ENCODE peak calls at places on chromosome 18, in eight cellular contexts. I is lung, E is psoas muscle, Q is endothelial cell of umbilical vein, D is sigmoid colon, M is adrenal gland, H is uterus, O is Karpas-422. Y is an unnamed sample. For H3K27me3, the result is how much of the 10 kb centered on the place peaks cover.

GRCh38 chr18:59718108-59719057 is 21.2 kb upstream of the CCBE1 start:
- DNase-seq in M (no peak), Q (peak), E (no peak), I (no peak), O (no peak), H (no peak), D (no peak), Y (peak)

GRCh38 chr18:30622635-30623034 is 419.9 kb downstream of the DSC3 start:
- DNase-seq in H (no peak), E (no peak), I (no peak), Q (no peak), O (no peak), D (no peak), M (no peak), Y (no peak)

GRCh38 chr18:13418013-13418710 is 199.6 kb downstream of the LDLRAD4 start:
- DNase-seq in E (no peak), O (no peak), I (no peak), M (no peak), Q (no peak), H (no peak), D (no peak), Y (no peak)

GRCh38 chr18:55586841-55587240 is 1.2 kb downstream of the TCF4 start:
- DNase-seq in D (no peak), Q (peak), H (no peak), M (no peak), I (no peak), O (peak), E (no peak), Y (peak)

GRCh38 chr18:8814206-8814605 is 108.8 kb downstream of the MTCL1 start:
- DNase-seq in Q (peak), E (no peak), O (no peak), I (no peak), M (no peak), H (no peak), D (no peak), Y (no peak)

GRCh38 chr18:23573948-23574431 is 12.3 kb downstream of the NPC1 start:
- DNase-seq in Q (peak), E (peak), I (peak), O (no peak), D (no peak), M (peak), H (peak), Y (peak)

GRCh38 chr18:13621886-13622619 is 104.3 kb downstream of the FAM210A start:
- DNase-seq in O (no peak), I (no peak), M (peak), Q (no peak), H (no peak), E (no peak), D (no peak), Y (no peak)

GRCh38 chr18:77765468-77765867 is 515.8 kb downstream of the GALR1 start:
- DNase-seq in O (peak), Q (no peak), E (no peak), I (no peak), H (no peak), D (no peak), M (peak), Y (no peak)

GRCh38 chr18:23725351-23725750 is 36.1 kb downstream of the LAMA3 start:
- DNase-seq in Q (no peak), H (no peak), D (no peak), O (no peak), I (no peak), E (no peak), M (no peak), Y (no peak)

GRCh38 chr18:23226930-23227728 is 91.8 kb downstream of the CABLES1 start:
- DNase-seq in O (no peak), Q (peak), H (peak), E (peak), M (no peak), D (peak), I (peak), Y (peak)

GRCh38 chr18:57550510-57550909 is 36.0 kb downstream of the FECH start:
- DNase-seq in I (no peak), D (no peak), Q (no peak), M (no peak), O (no peak), H (no peak), E (no peak), Y (no peak)

GRCh38 chr18:55406374-55407045 is 181.5 kb downstream of the TCF4 start:
- DNase-seq in M (no peak), Q (no peak), H (no peak), D (no peak), I (no peak), O (no peak), E (no peak), Y (no peak)

GRCh38 chr18:59139615-59140286 is at the start of gene SEC11C:
- DNase-seq in E (peak), D (peak), Q (peak), M (peak), H (peak), O (peak), I (peak), Y (peak)

GRCh38 chr18:76430636-76431035 is 64.4 kb downstream of the ZNF516 start:
- DNase-seq in H (no peak), Q (no peak), I (no peak), M (no peak), E (no peak), O (no peak), D (no peak), Y (no peak)

GRCh38 chr18:51030537-51031258 is 685 bp downstream of the SMAD4 start:
- DNase-seq in E (peak), I (peak), O (peak), D (peak), H (peak), Q (peak), M (peak), Y (peak)

GRCh38 chr18:50009772-50010171 is 185.2 kb downstream of the MYO5B start:
- DNase-seq in M (peak), D (no peak), I (peak), Q (peak), E (no peak), H (no peak), O (peak), Y (peak)

GRCh38 chr18:50286391-50287027 is 983 bp downstream of the CXXC1 start:
- DNase-seq in Q (no peak), O (no peak), H (no peak), E (no peak), M (no peak), D (peak), I (no peak), Y (peak)

GRCh38 chr18:13276530-13277520 is 58.3 kb downstream of the LDLRAD4 start:
- DNase-seq in H (no peak), I (no peak), Q (peak), O (no peak), D (no peak), M (no peak), E (no peak), Y (no peak)

GRCh38 chr18:52402814-52403213 is 62.8 kb downstream of the DCC start:
- DNase-seq in E (no peak), D (no peak), Q (no peak), O (no peak), H (no peak), I (no peak), M (no peak), Y (no peak)

GRCh38 chr18:77055429-77056310 is 76.9 kb downstream of the MBP start:
- DNase-seq in D (no peak), O (peak), I (no peak), H (no peak), M (no peak), Q (no peak), E (no peak), Y (no peak)

GRCh38 chr18:57909620-57910019 is 106.5 kb upstream of the ATP8B1 start:
- DNase-seq in D (no peak), E (no peak), I (no peak), Q (no peak), H (no peak), O (no peak), M (no peak), Y (no peak)

GRCh38 chr18:35998967-35999366 is 26.5 kb downstream of the RMP24 start:
- DNase-seq in O (peak), I (no peak), E (no peak), Q (peak), D (no peak), M (no peak), H (no peak), Y (no peak)

GRCh38 chr18:49464718-49465598 is 4.5 kb upstream of the DYM start:
- DNase-seq in I (no peak), D (no peak), M (no peak), E (no peak), O (peak), Q (peak), H (no peak), Y (no peak)

GRCh38 chr18:54762386-54762785 is 65.9 kb upstream of the RAB27B start:
- DNase-seq in D (no peak), I (no peak), Q (no peak), M (no peak), E (no peak), H (no peak), O (no peak), Y (no peak)

GRCh38 chr18:41501848-41502247 is 453.2 kb upstream of the PIK3C3 start:
- DNase-seq in I (no peak), H (no peak), E (no peak), M (no peak), O (no peak), Q (no peak), D (no peak), Y (no peak)

GRCh38 chr18:31648966-31649429 is 35.4 kb downstream of the B4GALT6 start:
- DNase-seq in Q (peak), H (no peak), E (no peak), O (no peak), M (peak), D (no peak), I (no peak), Y (no peak)

GRCh38 chr18:55485666-55486065 is 102.3 kb downstream of the TCF4 start:
- DNase-seq in I (no peak), M (no peak), H (no peak), D (no peak), O (no peak), Q (no peak), E (no peak), Y (no peak)

GRCh38 chr18:8349608-8350323 is 259.5 kb upstream of the RAB12 start:
- DNase-seq in O (no peak), D (no peak), I (no peak), E (no peak), H (no peak), Q (no peak), M (no peak), Y (no peak)

GRCh38 chr18:42281124-42281523 is 326.1 kb downstream of the PIK3C3 start:
- DNase-seq in M (no peak), H (no peak), D (no peak), O (no peak), Q (no peak), E (no peak), I (no peak), Y (no peak)

GRCh38 chr18:48790226-48790863 is 160.4 kb downstream of the SMAD7 start:
- DNase-seq in M (peak), I (peak), O (no peak), H (peak), E (peak), Q (peak), D (peak), Y (no peak)

GRCh38 chr18:79064228-79064627 is 5.0 kb upstream of the ATP9B start:
- DNase-seq in I (no peak), H (no peak), D (no peak), Q (no peak), O (no peak), M (no peak), E (no peak), Y (no peak)

GRCh38 chr18:78730564-78731422 is 248.8 kb upstream of the SALL3 start:
- DNase-seq in E (no peak), I (no peak), M (no peak), D (peak), O (no peak), H (no peak), Q (no peak), Y (no peak)

DNA sequence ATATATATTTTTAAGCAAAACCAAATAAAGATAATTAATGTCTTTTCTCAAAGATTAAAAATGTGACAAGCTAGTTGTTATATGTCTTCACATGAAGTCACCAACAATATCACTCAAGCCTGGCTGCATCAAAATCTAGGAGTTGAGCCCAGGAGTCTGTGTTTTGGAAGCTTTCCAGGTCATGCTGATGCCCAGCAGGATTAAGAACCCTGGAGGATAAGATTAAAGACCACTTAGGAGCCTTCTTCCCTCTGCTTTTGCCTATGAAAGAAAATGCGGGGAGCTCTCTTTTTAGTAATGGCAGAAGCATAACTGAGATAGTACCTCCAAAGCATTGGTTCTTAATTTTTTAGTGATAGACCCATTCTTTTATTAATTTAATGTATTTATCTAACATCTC is 157.4 kb downstream of the ASXL3 start:
- DNase-seq in M (no peak), O (no peak), H (no peak), E (no peak), I (no peak), Q (no peak), D (no peak), Y (no peak)
- H3K27me3 ChIP-seq in M (under half), O (under half), H (under half), E (under half), I (under half), Q (under half), D (under half), Y (under half)

GRCh38 chr18:26502834-26503233 is 45.5 kb downstream of the KCTD1 start:
- DNase-seq in M (no peak), D (no peak), I (no peak), O (no peak), E (no peak), H (no peak), Q (no peak), Y (no peak)
- H3K4me3 ChIP-seq in M (no peak), D (no peak), I (no peak), O (no peak), E (no peak), H (no peak), Q (no peak), Y (no peak)

GRCh38 chr18:11823545-11823944 is 27.7 kb upstream of the CHMP1B start:
- DNase-seq in E (no peak), H (no peak), D (no peak), Q (no peak), O (no peak), I (no peak), M (no peak), Y (no peak)

GRCh38 chr18:11826836-11827235 is 24.4 kb upstream of the CHMP1B start:
- DNase-seq in O (peak), Q (no peak), I (no peak), D (no peak), M (no peak), E (no peak), H (no peak), Y (no peak)

GRCh38 chr18:11830585-11830984 is 20.6 kb upstream of the CHMP1B start:
- DNase-seq in E (no peak), D (no peak), O (no peak), H (no peak), M (no peak), Q (no peak), I (no peak), Y (no peak)

GRCh38 chr18:11828772-11829432 is 22.3 kb upstream of the CHMP1B start:
- DNase-seq in H (no peak), M (no peak), I (no peak), Q (no peak), O (no peak), D (no peak), E (no peak), Y (no peak)

DNA sequence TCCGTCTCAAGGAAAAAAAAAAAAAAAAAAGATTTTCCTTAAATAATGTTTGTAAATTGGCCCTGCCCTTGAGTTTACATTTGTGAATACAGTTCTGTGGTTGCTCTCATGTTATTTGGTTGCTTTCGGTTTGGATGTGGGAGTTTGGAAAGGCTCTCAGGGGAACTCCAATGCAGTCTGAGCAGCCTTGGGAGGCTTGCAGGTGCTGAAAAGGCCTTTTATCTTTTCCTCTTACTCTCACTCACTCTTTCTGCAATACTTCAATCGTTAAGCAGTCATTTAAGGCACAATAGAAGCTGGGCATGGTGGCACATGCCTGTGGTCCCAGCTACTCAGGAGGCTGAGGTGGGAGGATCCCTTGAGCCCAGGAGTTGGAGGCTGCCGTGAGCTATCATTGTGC is 23.2 kb upstream of the CHMP1B start:
- DNase-seq in H (no peak), M (no peak), D (no peak), Q (no peak), I (no peak), E (no peak), O (no peak), Y (no peak)
- H3K27ac ChIP-seq in H (no peak), M (no peak), D (no peak), Q (no peak), I (no peak), E (no peak), O (no peak), Y (no peak)

GRCh38 chr18:6198585-6198984 is 216.1 kb downstream of the L3MBTL4 start:
- DNase-seq in D (no peak), M (no peak), Q (no peak), O (no peak), E (no peak), I (no peak), H (no peak), Y (no peak)

GRCh38 chr18:6202861-6203260 is 211.8 kb downstream of the L3MBTL4 start:
- DNase-seq in I (no peak), O (no peak), Q (no peak), E (no peak), M (no peak), D (no peak), H (no peak), Y (no peak)

GRCh38 chr18:6199777-6200176 is 214.9 kb downstream of the L3MBTL4 start:
- DNase-seq in I (no peak), D (no peak), O (no peak), Q (no peak), E (no peak), H (no peak), M (no peak), Y (no peak)

GRCh38 chr18:6203791-6204190 is 210.9 kb downstream of the L3MBTL4 start:
- DNase-seq in D (no peak), O (no peak), E (no peak), Q (no peak), H (no peak), I (no peak), M (no peak), Y (no peak)

DNA sequence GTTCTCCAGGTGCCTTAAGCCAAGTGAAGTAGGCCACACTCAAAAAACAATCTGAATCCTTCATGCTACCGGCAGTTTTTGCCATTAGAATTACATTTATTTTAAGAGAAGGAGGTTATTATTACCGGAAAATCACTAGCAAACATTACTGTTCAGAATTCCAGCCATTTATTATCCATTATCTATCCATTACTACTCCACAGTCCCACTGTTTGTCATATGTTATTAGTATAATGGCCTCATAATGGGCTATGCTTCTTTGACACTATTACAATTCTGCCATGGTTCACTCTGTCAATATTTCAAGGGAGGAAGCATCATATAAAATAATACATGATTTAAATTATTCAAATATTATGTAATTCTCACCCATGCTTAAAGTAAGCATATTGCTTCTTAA is 214.3 kb downstream of the L3MBTL4 start:
- DNase-seq in Q (no peak), H (no peak), O (no peak), D (no peak), E (no peak), M (no peak), I (no peak), Y (no peak)
- H3K27me3 ChIP-seq in Q (under half), H (under half), O (under half), D (under half), E (under half), M (under half), I (under half), Y (under half)

GRCh38 chr18:62521588-62521987 is 1.2 kb upstream of the ZCCHC2 start:
- DNase-seq in Q (no peak), M (no peak), D (no peak), H (no peak), I (no peak), O (no peak), E (no peak), Y (no peak)
- H3K4me3 ChIP-seq in Q (peak), M (no peak), D (peak), H (no peak), I (no peak), O (peak), E (peak), Y (no peak)

GRCh38 chr18:2179498-2180183 is 391.7 kb downstream of the METTL4 start:
- DNase-seq in D (no peak), H (no peak), Q (no peak), O (no peak), I (no peak), E (no peak), M (no peak), Y (no peak)
- H3K27ac ChIP-seq in D (no peak), H (no peak), Q (no peak), O (no peak), I (no peak), E (no peak), M (no peak), Y (no peak)

DNA sequence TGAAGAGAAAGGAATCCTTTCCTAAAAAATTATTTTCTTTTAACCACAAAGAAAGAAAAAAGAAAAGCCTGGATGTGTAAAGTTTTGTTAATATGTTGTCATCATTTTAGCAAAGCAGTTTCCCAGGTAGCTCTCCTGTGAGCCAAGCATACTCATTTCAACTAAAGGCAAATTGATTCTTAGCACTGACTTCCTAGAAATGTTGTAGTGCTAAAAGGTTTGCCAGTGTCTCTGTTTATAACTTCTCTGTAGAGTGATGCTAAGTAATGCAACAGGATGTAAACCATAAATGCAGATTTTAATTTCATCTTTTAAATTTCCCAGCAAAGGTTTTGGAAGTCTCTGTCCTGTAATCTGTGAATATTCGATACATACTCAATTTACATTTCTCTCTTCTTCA is 10.2 kb downstream of the GATA6 start:
- DNase-seq in E (no peak), M (no peak), Q (peak), H (no peak), I (no peak), D (no peak), O (no peak), Y (no peak)
- H3K27me3 ChIP-seq in E (under half), M (under half), Q (under half), H (under half), I (under half), D (under half), O (under half), Y (under half)

DNA sequence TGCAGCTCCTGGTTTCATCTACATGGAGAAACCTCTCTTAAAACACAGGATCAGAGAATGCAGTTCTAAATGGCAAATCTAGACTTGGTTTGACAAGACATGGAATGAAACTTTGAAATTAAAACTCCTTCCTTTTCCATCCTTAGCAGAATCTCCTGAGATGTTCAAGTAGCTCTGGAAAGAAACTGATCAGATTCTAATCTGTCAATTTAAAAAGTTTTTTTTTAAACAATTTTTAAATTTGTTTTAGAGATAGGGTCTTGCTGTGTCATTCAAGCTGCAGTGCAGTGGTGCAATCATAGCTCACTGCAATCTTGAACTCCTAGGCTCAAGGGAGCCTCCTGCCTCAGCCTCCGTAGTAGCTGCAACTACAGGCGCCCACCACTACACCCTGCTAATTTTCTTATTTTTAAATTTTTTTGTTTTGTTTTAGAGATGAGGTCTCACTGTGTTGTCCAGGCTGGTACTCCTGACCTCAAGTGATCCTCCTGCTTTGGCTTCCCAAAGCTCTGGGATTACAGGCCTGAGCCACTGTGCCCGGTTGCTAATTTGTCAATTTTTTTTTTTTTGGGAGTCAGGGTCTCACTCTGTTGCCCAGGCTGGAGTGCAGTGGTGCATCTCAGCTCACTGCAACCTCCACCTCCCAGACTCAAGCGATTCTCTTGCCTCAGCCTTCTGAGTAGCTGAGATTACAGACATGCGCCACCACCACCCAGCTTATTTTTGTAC is 216.7 kb downstream of the TGIF1 start:
- DNase-seq in D (no peak), O (no peak), I (no peak), E (no peak), M (no peak), H (no peak), Q (no peak), Y (no peak)
- H3K4me3 ChIP-seq in D (no peak), O (no peak), I (no peak), E (no peak), M (no peak), H (no peak), Q (no peak), Y (no peak)

GRCh38 chr18:45060102-45060501 is 379.4 kb downstream of the SETBP1 start:
- DNase-seq in D (no peak), H (no peak), Q (no peak), E (no peak), I (no peak), O (no peak), M (no peak), Y (no peak)
- H3K27ac ChIP-seq in D (no peak), H (no peak), Q (no peak), E (no peak), I (no peak), O (no peak), M (no peak), Y (no peak)